ENCODE peak calls at places on chromosomes 6 and 20, in four cellular contexts. W, O, M and G are unnamed samples.

GRCh38 chr20:8480597-8480996 is 348.5 kb downstream of the PLCB1 start:
- DNase-seq in W (no peak), O (no peak), M (no peak), G (no peak)

GRCh38 chr6:126983779-126984178 is 134.7 kb upstream of the RSPO3 start:
- DNase-seq in W (no peak), O (no peak), M (no peak), G (no peak)

GRCh38 chr6:124714728-124715127 is 247.5 kb upstream of the RNF217 start:
- DNase-seq in W (no peak), O (no peak), M (no peak), G (no peak)

GRCh38 chr6:64504509-64504908 is 868.9 kb downstream of the PHF3 start:
- DNase-seq in W (no peak), O (no peak), M (no peak), G (no peak)

GRCh38 chr20:23293689-23294088 is 56.9 kb upstream of the NXT1 start:
- DNase-seq in W (no peak), O (peak; percentile 41), M (no peak), G (no peak)

GRCh38 chr6:3222506-3223038 is 4.9 kb downstream of the TUBB2B start:
- DNase-seq in W (no peak), O (no peak), M (no peak), G (no peak)

GRCh38 chr20:15187612-15188011 is 850.2 kb upstream of the FLRT3 start:
- DNase-seq in W (no peak), O (no peak), M (no peak), G (no peak)

GRCh38 chr6:44046516-44047178 is 80.6 kb downstream of the MRPL14 start:
- DNase-seq in W (no peak), O (no peak), M (no peak), G (no peak)

GRCh38 chr20:9269280-9269971 is 200.5 kb downstream of the PLCB4 start:
- DNase-seq in W (peak; percentile 60), O (no peak), M (no peak), G (no peak)

GRCh38 chr20:23613676-23614075 is 8.0 kb upstream of the CST9 start:
- DNase-seq in W (no peak), O (no peak), M (no peak), G (no peak)

GRCh38 chr6:162177733-162178132 is 549.8 kb downstream of the PRKN start:
- DNase-seq in W (peak; percentile 41), O (no peak), M (no peak), G (peak; percentile 3)

GRCh38 chr6:156963712-156964700 is 186.8 kb downstream of the ARID1B start:
- DNase-seq in W (peak; percentile 57), O (no peak), M (no peak), G (no peak)

GRCh38 chr6:4853782-4854511 is 77.7 kb downstream of the CDYL start:
- DNase-seq in W (peak; percentile 46), O (no peak), M (no peak), G (peak; percentile 50)

GRCh38 chr6:40074292-40075050 is 140.2 kb upstream of the MOCS1 start:
- DNase-seq in W (no peak), O (no peak), M (no peak), G (no peak)

GRCh38 chr20:33465536-33466302 is 22.2 kb upstream of the SNTA1 start:
- DNase-seq in W (peak; percentile 8), O (no peak), M (no peak), G (peak; percentile 45)

GRCh38 chr6:98044168-98044567 is 761.2 kb upstream of the MMS22L start:
- DNase-seq in W (no peak), O (no peak), M (no peak), G (no peak)

GRCh38 chr6:56579155-56579851 is 63.4 kb downstream of the DST start:
- DNase-seq in W (no peak), O (no peak), M (no peak), G (no peak)
- H3K27ac ChIP-seq in W (no peak overlapping the region), O (no peak overlapping the region), M (no peak overlapping the region), G (no peak overlapping the region)

GRCh38 chr6:148518371-148519156 is 175.9 kb downstream of the SASH1 start:
- DNase-seq in W (no peak), O (no peak), M (no peak), G (no peak)
- H3K27ac ChIP-seq in W (peak overlapping the region; percentile 24), O (peak overlapping the region; percentile 64), M (no peak overlapping the region), G (peak overlapping the region; percentile 54)

GRCh38 chr20:57394087-57395082 is 3.2 kb downstream of the RBM38 start:
- DNase-seq in W (no peak), O (no peak), M (no peak), G (no peak)

GRCh38 chr20:57393321-57394086 is 2.3 kb downstream of the RBM38 start:
- DNase-seq in W (peak; percentile 22), O (no peak), M (no peak), G (no peak)

GRCh38 chr20:57391439-57392129 is 388 bp downstream of the RBM38 start:
- DNase-seq in W (peak; percentile 19), O (no peak), M (no peak), G (no peak)

GRCh38 chr20:57392130-57392445 is 892 bp downstream of the RBM38 start:
- DNase-seq in W (no peak), O (no peak), M (no peak), G (no peak)

GRCh38 chr20:57392512-57393271 is 1.5 kb downstream of the RBM38 start:
- DNase-seq in W (no peak), O (no peak), M (peak; percentile 82), G (no peak)
- H3K27ac ChIP-seq in W (no peak overlapping the region), O (peak overlapping the region; percentile 57), M (peak overlapping the region; percentile 94), G (peak overlapping the region; percentile 58)

DNA sequence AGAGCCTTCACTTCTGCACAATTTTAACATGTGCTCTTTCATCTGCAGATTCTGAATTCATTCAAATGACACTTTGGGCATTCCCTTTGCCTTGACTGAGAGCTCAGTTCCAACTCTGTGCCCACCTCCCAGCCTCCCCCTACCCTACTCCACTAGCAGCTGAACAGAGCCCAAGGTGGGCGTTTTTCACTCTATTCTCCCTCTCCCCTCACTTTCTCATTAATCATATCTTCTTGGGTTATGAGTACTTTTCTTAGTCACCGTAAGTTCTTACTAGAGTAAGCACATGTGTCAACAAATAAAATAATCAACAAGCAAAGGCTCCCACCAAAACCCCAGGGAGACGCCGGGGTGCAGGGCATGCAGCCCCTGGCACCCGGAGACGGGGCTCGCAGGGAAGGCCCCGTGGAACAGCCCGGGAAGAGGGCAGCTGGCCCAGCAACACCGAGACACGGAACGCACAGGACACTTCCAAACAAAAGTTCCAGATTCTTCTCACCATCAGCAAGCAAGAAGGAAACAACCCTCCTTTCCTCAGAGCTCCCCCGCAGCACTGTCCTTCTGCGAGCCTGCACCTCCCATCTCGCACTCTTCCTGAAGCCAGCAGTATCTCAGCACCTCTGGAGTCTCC is 34.1 kb downstream of the TAF4 start:
- DNase-seq in W (no peak), O (no peak), M (no peak), G (no peak)
- H3K27ac ChIP-seq in W (no peak overlapping the region), O (no peak overlapping the region), M (peak overlapping the region; percentile 54), G (no peak overlapping the region)

GRCh38 chr20:45251884-45252571 is 2.3 kb downstream of the SLPI start:
- DNase-seq in W (no peak), O (no peak), M (no peak), G (no peak)

GRCh38 chr20:45253260-45253659 is 1.1 kb downstream of the SLPI start:
- DNase-seq in W (no peak), O (no peak), M (no peak), G (no peak)

GRCh38 chr20:45246109-45246508 is 8.3 kb downstream of the SLPI start:
- DNase-seq in W (no peak), O (no peak), M (no peak), G (no peak)

GRCh38 chr20:45248609-45249008 is 5.8 kb downstream of the SLPI start:
- DNase-seq in W (no peak), O (no peak), M (no peak), G (no peak)

GRCh38 chr20:45247860-45248259 is 6.5 kb downstream of the SLPI start:
- DNase-seq in W (no peak), O (no peak), M (no peak), G (no peak)
- H3K27ac ChIP-seq in W (no peak overlapping the region), O (no peak overlapping the region), M (no peak overlapping the region), G (no peak overlapping the region)

GRCh38 chr20:17542481-17542880 is 11.3 kb upstream of the BFSP1 start:
- DNase-seq in W (peak; percentile 52), O (no peak), M (no peak), G (no peak)
- H3K27ac ChIP-seq in W (peak overlapping the region; percentile 88), O (no peak overlapping the region), M (no peak overlapping the region), G (no peak overlapping the region)

DNA sequence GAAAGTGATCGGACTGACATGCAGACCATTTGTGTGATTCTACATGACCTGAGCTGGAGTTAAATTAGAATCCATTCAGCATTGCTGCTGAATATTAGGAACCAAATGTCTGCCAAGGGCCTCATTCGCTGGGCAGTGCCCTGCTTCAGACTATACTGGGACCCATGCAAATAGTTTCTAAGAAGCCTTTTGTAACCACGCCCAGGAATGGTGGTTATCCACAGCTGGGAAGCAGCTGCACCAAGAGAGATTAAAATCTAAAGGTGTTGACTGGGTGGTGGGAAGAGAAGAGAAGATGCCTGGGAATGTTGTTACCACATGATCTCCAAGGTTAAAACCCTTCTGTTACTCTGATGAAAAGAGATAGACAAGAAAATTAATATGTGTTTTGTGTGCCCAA is 156.8 kb downstream of the PKHD1 start:
- DNase-seq in W (no peak), O (no peak), M (no peak), G (no peak)
- H3K27ac ChIP-seq in W (no peak overlapping the region), O (no peak overlapping the region), M (no peak overlapping the region), G (no peak overlapping the region)

DNA sequence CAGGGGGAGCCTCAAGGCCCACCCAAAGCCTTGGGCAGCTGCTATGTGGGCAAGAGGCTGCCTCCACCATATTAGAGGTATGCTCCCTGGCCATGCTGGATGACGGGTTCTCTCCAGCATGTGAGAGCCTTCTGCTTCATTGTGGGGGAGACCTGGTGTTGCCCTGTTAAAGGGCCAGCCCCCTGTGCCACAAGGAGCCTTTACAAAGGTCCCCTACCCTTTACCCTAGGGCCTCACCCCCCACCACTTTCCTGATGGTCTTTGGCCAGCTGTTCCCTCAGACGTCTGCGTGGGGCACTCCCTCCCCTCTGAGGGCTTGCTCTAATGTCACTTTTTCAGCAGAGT is 5.2 kb downstream of the ADIG start:
- DNase-seq in W (no peak), O (no peak), M (no peak), G (no peak)
- H3K27ac ChIP-seq in W (no peak overlapping the region), O (no peak overlapping the region), M (no peak overlapping the region), G (no peak overlapping the region)

GRCh38 chr6:170405311-170405975 is 98.9 kb downstream of the FAM120B start:
- DNase-seq in W (peak; percentile 100), O (no peak), M (no peak), G (no peak)
- H3K27ac ChIP-seq in W (peak overlapping the region; percentile 85), O (no peak overlapping the region), M (no peak overlapping the region), G (no peak overlapping the region)

DNA sequence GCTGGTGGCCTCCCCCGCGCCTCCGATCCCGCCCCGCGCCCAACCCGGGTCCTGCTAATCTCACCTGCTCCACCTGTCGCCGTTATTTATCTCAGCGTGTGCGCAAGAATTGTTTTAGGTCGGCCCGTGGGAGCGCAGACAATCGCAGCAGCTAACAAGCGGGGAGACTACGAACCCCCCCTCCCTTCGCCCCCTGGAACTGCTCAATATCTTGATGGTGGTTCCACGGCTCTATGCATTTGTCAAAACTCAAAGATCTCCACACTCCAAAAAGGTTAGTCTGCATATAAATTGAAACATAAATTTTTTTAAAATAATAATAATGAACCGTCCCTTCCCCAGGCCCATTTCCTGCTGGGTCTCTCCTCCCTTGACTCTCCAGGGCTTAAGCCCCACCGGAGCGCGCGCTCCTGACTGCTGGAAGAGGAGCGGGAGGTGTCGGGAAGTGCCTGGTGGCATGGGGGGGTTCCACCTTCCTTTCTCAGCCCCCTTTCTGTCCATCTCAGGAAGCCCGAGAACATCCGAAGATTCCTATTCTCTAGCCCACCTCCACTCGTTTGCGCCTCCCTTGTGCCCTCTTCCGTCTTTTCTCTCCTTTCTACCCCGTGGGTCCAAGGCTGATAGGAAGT is 1.6 kb upstream of the MDGA1 start:
- DNase-seq in W (no peak), O (no peak), M (peak; percentile 69), G (no peak)
- H3K27ac ChIP-seq in W (no peak overlapping the region), O (no peak overlapping the region), M (peak overlapping the region; percentile 61), G (no peak overlapping the region)